ENCODE peak calls at places on chromosome 17, in seven cellular contexts. C, E, I, M, W, L and A are unnamed samples.

GRCh38 chr17:44820631-44821196 is 9.4 kb downstream of the GJC1 start:
- DNase-seq in C (no peak), E (no peak), I (no peak), M (no peak), W (no peak), L (peak; percentile 45), A (peak; percentile 85)

GRCh38 chr17:43515641-43516040 is 30.5 kb downstream of the ETV4 start:
- DNase-seq in C (no peak), E (no peak), I (no peak), M (no peak), W (no peak), L (no peak), A (no peak)

GRCh38 chr17:65020284-65020683 is 36.3 kb downstream of the GNA13 start:
- DNase-seq in C (no peak), E (no peak), I (no peak), M (no peak), W (no peak), L (peak; percentile 63), A (no peak)

GRCh38 chr17:55433629-55434422 is 12.2 kb upstream of the MMD start:
- DNase-seq in C (peak; percentile 77), E (no peak), I (no peak), M (no peak), W (no peak), L (peak; percentile 74), A (peak; percentile 89)

GRCh38 chr17:76384222-76384986 is at the start of gene SPHK1:
- DNase-seq in C (peak; percentile 46), E (peak; percentile 85), I (peak; percentile 44), M (no peak), W (peak; percentile 66), L (no peak), A (peak; percentile 58)

GRCh38 chr17:74042744-74043486 is 160.6 kb upstream of the RPL38 start:
- DNase-seq in C (peak; percentile 49), E (peak; percentile 84), I (no peak), M (no peak), W (no peak), L (peak; percentile 32), A (peak; percentile 77)

GRCh38 chr17:71869293-71869692 is 251.5 kb upstream of the SOX9 start:
- DNase-seq in C (no peak), E (no peak), I (no peak), M (no peak), W (no peak), L (no peak), A (no peak)

GRCh38 chr17:67047382-67047781 is 3.0 kb downstream of the CACNG1 start:
- DNase-seq in C (no peak), E (no peak), I (no peak), M (no peak), W (no peak), L (no peak), A (no peak)

GRCh38 chr17:66578781-66579489 is 256.0 kb upstream of the CACNG5 start:
- DNase-seq in C (no peak), E (no peak), I (no peak), M (no peak), W (no peak), L (no peak), A (no peak)

GRCh38 chr17:61282377-61282776 is 117.3 kb upstream of the TBX2 start:
- DNase-seq in C (no peak), E (no peak), I (no peak), M (no peak), W (no peak), L (no peak), A (no peak)

GRCh38 chr17:1590031-1590746 is 27.6 kb upstream of the PITPNA start:
- DNase-seq in C (no peak), E (peak; percentile 92), I (no peak), M (peak; percentile 95), W (peak; percentile 46), L (peak; percentile 42), A (peak; percentile 83)

GRCh38 chr17:50292465-50292864 is 18.2 kb downstream of the TMEM92 start:
- DNase-seq in C (no peak), E (no peak), I (no peak), M (no peak), W (no peak), L (no peak), A (no peak)

DNA sequence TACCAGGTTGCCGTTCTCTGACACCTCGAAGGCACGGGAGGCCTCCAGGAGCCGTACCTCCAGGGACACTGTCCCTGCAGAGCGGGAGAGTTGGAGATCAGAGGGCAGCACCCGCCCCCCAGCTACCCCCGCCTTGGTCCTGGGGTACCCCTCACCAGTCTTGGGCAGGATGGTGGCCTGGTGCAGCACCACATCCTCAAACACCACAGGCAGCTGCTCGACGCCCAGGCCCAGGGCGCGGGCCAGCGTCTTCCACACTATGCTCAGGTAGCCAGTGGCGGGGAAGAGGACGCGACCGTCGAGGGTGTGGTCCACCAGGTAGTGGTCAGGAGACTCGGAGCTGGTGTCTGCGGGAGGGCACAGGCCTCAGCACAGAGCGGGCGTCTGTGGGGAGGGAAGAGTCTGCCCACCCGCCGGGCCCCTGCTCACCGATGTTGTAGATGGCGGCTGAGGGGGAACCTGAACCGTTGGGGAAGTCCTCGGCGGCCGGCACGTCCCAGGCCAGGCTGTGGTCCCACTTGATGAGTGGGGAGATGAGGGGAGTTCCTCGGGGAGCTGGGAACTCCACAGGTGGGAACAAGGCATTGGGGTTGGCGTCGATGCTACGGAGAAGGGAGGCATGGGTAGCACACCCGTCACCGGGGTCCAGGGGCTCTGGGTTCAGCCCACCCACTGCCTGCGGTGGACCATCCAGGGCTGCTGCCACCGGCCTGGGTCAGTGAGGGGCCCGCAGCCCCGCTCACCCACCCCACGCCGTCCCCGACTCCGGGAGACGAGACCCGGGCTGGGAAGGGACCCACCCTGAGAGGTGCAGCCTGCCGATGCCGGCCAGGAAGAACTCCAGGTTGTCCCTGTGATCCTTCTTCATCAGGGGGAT is 9.8 kb downstream of the FASN start:
- DNase-seq in C (no peak), E (no peak), I (no peak), M (no peak), W (peak; percentile 20), L (no peak), A (no peak)
- TF ChIP-seq CTCF in C (no peak), E (no peak), I (no peak), M (no peak), W (no peak), L (no peak), A (no peak)

DNA sequence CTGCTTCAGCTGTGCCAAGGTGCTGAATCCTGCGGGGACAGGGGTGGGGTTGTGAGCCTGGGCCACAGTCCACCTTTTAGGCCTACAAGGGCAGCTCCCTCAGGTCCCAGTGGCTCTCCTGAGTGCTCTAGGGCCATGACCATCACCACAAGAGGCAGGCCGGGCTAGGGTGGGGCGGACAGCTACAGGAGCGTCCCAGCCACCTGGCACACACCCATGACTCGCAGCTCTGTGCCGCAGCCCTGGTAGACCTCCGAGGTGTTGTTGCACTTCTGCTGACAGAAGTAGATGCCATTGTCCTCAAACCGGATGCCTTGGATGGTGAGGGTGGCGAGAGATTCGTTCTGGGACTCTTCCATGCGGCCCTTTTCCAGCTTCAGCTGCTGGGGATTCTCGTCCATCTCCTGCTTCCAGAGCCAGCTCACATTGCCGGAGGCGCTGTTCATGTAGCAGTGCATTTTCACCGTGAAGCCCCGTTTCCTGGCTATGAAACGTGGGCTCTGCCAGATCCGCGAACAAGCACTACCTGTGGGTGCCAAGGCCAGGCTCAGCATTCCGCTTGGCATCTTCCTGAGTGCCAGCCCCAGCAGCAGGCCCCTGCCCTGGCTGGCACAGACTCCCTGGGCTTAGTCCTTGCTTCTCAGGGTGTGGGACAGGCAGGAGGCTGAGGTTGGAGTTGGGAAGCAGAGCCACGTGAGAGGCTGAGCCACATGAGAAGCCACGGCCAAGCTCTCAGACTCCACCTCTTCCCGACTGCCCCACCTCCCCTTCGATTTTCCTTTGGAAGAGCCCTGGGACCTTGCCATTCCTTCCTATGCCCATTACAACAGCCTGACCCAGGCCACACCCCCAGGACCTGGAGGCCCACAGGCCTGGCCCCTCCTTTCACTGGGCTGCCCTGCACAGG is 2.0 kb downstream of the CD79B start:
- DNase-seq in C (peak; percentile 33), E (no peak), I (no peak), M (no peak), W (no peak), L (no peak), A (no peak)
- TF ChIP-seq CTCF in C (no peak), E (no peak), I (no peak), M (no peak), W (no peak), L (no peak), A (no peak)

GRCh38 chr17:28896491-28896883 is 1.0 kb downstream of the FLOT2 start:
- DNase-seq in C (no peak), E (no peak), I (no peak), M (no peak), W (no peak), L (no peak), A (no peak)

GRCh38 chr17:28899212-28899815 is 1.8 kb upstream of the FLOT2 start:
- DNase-seq in C (no peak), E (no peak), I (no peak), M (no peak), W (no peak), L (no peak), A (no peak)

GRCh38 chr17:28898261-28898955 is 875 bp upstream of the FLOT2 start:
- DNase-seq in C (no peak), E (peak; percentile 58), I (no peak), M (no peak), W (no peak), L (no peak), A (no peak)

GRCh38 chr17:28896884-28897768 is at the start of gene FLOT2:
- DNase-seq in C (peak; percentile 91), E (peak; percentile 87), I (peak; percentile 53), M (peak; percentile 84), W (peak; percentile 86), L (no peak), A (no peak)

DNA sequence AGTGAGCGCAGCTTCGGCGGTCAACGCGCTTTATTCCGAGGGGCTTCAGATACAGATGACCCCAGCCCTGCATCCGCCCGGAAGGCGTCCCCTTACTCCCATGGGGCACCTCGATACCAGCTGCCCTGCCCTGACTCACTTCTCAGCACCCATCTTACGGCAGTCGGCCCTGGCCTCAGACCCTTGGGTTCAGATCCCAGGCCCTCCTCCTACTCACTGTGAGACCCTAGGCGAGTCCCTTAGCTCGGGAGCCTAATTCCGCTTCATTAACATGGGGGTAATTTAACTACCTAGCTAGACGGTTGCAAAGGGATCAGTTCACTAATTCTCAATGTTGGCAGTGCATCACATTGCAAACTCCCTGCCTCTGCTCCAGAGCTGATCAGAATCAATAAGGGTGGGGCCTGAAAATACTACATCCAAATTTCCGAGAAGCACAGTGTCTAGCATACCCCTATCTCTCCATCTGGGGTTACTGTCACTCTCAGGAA is 281 bp upstream of the FLOT2 start:
- DNase-seq in C (no peak), E (peak; percentile 75), I (no peak), M (no peak), W (no peak), L (no peak), A (no peak)
- TF ChIP-seq CTCF in C (no peak), E (no peak), I (no peak), M (no peak), W (no peak), L (no peak), A (no peak)

DNA sequence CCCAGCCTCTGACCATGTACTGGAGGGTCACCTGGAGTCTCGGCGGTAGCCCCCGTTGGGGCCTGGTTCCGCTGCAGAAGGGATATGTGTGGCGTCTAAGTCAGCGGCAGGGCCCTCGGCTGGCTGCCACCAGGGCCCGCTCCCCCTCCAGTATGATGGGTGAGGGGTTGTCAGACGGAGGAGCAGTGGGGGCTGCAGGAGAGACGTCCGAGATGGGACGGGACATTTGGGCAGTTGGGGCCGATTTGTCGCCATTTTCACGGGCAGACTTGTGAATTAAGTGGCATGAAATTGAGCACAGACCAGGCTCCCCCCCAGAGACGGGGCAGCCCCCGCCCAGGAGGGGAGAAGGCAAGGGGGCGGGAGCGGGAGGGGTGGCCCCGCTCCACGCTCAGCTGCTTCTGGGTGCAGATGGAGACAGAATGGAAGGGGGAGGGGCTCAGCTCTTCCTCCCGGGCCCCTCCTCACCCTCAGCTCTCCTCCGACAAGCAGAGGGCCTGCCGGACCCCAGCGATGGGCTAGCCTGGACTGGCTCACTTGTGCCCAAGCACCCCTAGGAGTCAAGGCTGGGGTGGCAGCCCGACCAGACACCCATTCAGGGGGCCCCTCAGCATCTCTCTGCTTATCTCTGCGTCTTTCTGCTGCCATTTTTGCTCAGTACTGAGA is 52.6 kb upstream of the LHX1 start:
- DNase-seq in C (no peak), E (no peak), I (no peak), M (no peak), W (no peak), L (no peak), A (no peak)
- TF ChIP-seq CTCF in C (no peak), E (no peak), I (no peak), M (no peak), W (no peak), L (no peak), A (no peak)